ENCODE peak calls at places on chromosome 3, in eight cellular contexts. O is MCF 10A, W is IMR-90, A is CD14-positive monocyte, S is GM12864, L is pancreas, J is GM10248, B is fibroblast of pulmonary artery. F is an unnamed sample.

GRCh38 chr3:197802505-197803459 is 11.7 kb downstream of the LRCH3 start:
- DNase-seq in O (no peak), W (no peak), A (no peak), S (no peak), L (no peak), J (no peak), B (no peak), F (no peak)

GRCh38 chr3:15330031-15330596 is 2.3 kb downstream of the SH3BP5 start:
- DNase-seq in O (peak), W (peak), A (no peak), S (no peak), L (no peak), J (no peak), B (peak), F (peak)

GRCh38 chr3:49265987-49266386 is 11.0 kb downstream of the C3orf62 start:
- DNase-seq in O (no peak), W (no peak), A (no peak), S (no peak), L (no peak), J (no peak), B (no peak), F (no peak)

GRCh38 chr3:20324664-20325478 is 138.9 kb upstream of the SGO1 start:
- DNase-seq in O (peak), W (no peak), A (no peak), S (peak), L (no peak), J (no peak), B (peak), F (peak)

GRCh38 chr3:133476971-133477375 is 77.1 kb downstream of the BFSP2 start:
- DNase-seq in O (no peak), W (no peak), A (no peak), S (no peak), L (no peak), J (no peak), B (no peak), F (no peak)

GRCh38 chr3:23807161-23808015 is 1.6 kb downstream of the UBE2E1 start:
- DNase-seq in O (peak), W (peak), A (no peak), S (no peak), L (no peak), J (peak), B (peak), F (peak)

GRCh38 chr3:155302476-155302875 is 9.0 kb upstream of the STRIT1 start:
- DNase-seq in O (no peak), W (peak), A (no peak), S (no peak), L (no peak), J (no peak), B (peak), F (peak)

GRCh38 chr3:4866841-4867240 is 112.4 kb upstream of the BHLHE40 start:
- DNase-seq in O (peak), W (peak), A (no peak), S (no peak), L (no peak), J (no peak), B (peak), F (peak)

GRCh38 chr3:144189044-144189443 is 217.4 kb downstream of the DIPK2A start:
- DNase-seq in O (no peak), W (peak), A (no peak), S (no peak), L (no peak), J (no peak), B (peak), F (peak)

GRCh38 chr3:9713142-9713541 is 9.5 kb downstream of the CPNE9 start:
- DNase-seq in O (no peak), W (no peak), A (no peak), S (no peak), L (no peak), J (no peak), B (no peak), F (no peak)

GRCh38 chr3:134258761-134259347 is 8.2 kb upstream of the RYK start:
- DNase-seq in O (no peak), W (peak), A (no peak), S (no peak), L (no peak), J (no peak), B (no peak), F (no peak)

GRCh38 chr3:151987893-151988292 is 114.5 kb downstream of the SUCNR1 start:
- DNase-seq in O (no peak), W (no peak), A (no peak), S (no peak), L (no peak), J (no peak), B (no peak), F (no peak)

GRCh38 chr3:71710906-71711494 is 14.2 kb downstream of the EIF4E3 start:
- DNase-seq in O (peak), W (peak), A (no peak), S (peak), L (no peak), J (peak), B (peak), F (peak)

GRCh38 chr3:132418916-132419315 is 1.6 kb downstream of the DNAJC13 start:
- DNase-seq in O (peak), W (no peak), A (no peak), S (no peak), L (no peak), J (no peak), B (peak), F (peak)

GRCh38 chr3:197261164-197261509 is 37.3 kb downstream of the DLG1 start:
- DNase-seq in O (no peak), W (no peak), A (no peak), S (no peak), L (no peak), J (no peak), B (no peak), F (no peak)

GRCh38 chr3:148742127-148742526 is 44.4 kb downstream of the AGTR1 start:
- DNase-seq in O (no peak), W (no peak), A (no peak), S (no peak), L (no peak), J (no peak), B (no peak), F (no peak)

GRCh38 chr3:65344444-65344843 is 656.6 kb upstream of the ADAMTS9 start:
- DNase-seq in O (no peak), W (no peak), A (no peak), S (no peak), L (no peak), J (no peak), B (no peak), F (no peak)

GRCh38 chr3:149042766-149043386 is 43.5 kb downstream of the HLTF start:
- DNase-seq in O (peak), W (peak), A (no peak), S (peak), L (no peak), J (peak), B (peak), F (peak)

GRCh38 chr3:15758297-15758696 is 39.5 kb downstream of the ANKRD28 start:
- DNase-seq in O (no peak), W (no peak), A (no peak), S (no peak), L (no peak), J (no peak), B (no peak), F (no peak)

GRCh38 chr3:171393032-171393744 is 67.0 kb downstream of the TNIK start:
- DNase-seq in O (no peak), W (peak), A (no peak), S (no peak), L (no peak), J (no peak), B (peak), F (peak)

GRCh38 chr3:85304360-85304964 is 345.7 kb downstream of the CADM2 start:
- DNase-seq in O (peak), W (no peak), A (no peak), S (no peak), L (no peak), J (no peak), B (no peak), F (peak)

GRCh38 chr3:110814170-110815007 is 257.2 kb upstream of the NECTIN3 start:
- DNase-seq in O (peak), W (peak), A (no peak), S (peak), L (no peak), J (no peak), B (peak), F (peak)

GRCh38 chr3:23685484-23686258 is 120.1 kb upstream of the UBE2E1 start:
- DNase-seq in O (peak), W (peak), A (peak), S (no peak), L (peak), J (no peak), B (peak), F (peak)

GRCh38 chr3:135083179-135083578 is 288.1 kb downstream of the EPHB1 start:
- DNase-seq in O (no peak), W (no peak), A (no peak), S (no peak), L (no peak), J (no peak), B (no peak), F (no peak)

GRCh38 chr3:42525736-42526345 is 23.4 kb downstream of the VIPR1 start:
- DNase-seq in O (no peak), W (no peak), A (no peak), S (no peak), L (no peak), J (no peak), B (no peak), F (no peak)

DNA sequence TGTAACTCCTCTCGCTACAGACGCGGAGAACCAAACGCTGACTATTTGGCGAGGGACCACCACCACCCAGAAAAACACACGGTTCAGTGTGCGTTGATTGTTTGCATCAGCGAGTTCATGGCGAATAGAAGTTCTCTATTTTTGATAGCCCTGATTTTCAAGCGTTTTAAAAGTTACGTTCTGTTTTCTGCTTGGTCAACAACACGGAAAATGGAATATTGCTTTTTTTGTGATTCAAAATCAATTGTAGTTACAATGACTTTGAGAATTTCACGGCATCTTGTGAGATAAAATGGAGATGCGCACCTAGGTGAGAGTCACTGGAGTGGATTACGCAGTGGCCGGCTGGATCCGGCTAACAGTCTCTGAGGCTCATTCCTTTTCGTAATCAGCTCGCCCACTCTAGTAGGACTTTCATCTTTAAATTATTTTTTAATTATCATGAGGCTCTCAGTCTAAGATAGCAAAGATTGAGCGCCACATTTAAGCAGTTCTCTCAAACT is 54.8 kb downstream of the CCDC54 start:
- DNase-seq in O (peak), W (peak), A (no peak), S (no peak), L (no peak), J (no peak), B (peak), F (no peak)
- TF ChIP-seq CTCF in O (no peak), W (no peak), A (no peak), S (no peak), L (no peak), J (no peak), B (no peak), F (no peak)

GRCh38 chr3:55218577-55218976 is 268.5 kb downstream of the WNT5A start:
- DNase-seq in O (no peak), W (no peak), A (no peak), S (no peak), L (no peak), J (no peak), B (no peak), F (no peak)
- TF ChIP-seq CTCF in O (no peak), W (no peak), A (no peak), S (no peak), L (no peak), J (no peak), B (no peak), F (no peak)

GRCh38 chr3:195556390-195556789 is 13.3 kb upstream of the PPP1R2 start:
- DNase-seq in O (no peak), W (no peak), A (no peak), S (no peak), L (no peak), J (no peak), B (peak), F (no peak)

GRCh38 chr3:195557327-195557726 is 14.2 kb upstream of the PPP1R2 start:
- DNase-seq in O (no peak), W (no peak), A (no peak), S (no peak), L (no peak), J (no peak), B (no peak), F (no peak)

GRCh38 chr3:195555110-195555509 is 12.0 kb upstream of the PPP1R2 start:
- DNase-seq in O (no peak), W (no peak), A (no peak), S (no peak), L (no peak), J (no peak), B (no peak), F (no peak)

GRCh38 chr3:195559723-195560409 is 16.7 kb upstream of the PPP1R2 start:
- DNase-seq in O (no peak), W (no peak), A (no peak), S (no peak), L (no peak), J (no peak), B (no peak), F (no peak)

DNA sequence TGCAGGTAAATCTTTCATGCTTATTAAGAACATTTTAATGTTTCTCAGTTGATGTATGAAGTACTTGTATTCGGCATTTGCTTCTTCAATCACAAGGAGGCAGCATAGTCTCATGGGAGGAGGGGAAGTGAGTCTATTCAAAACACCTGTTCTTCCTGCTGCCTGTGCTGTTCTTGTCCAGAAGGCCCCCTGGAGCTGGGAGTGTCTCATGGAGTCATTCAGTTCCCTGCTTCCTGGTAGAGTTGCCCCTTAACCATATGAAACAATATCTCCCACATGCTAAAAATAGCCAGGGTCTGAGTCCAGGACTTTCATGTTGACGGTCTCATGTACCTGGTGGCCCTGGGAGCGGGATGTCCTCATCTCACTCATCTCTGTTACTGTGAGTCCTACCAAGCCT is 15.5 kb upstream of the PPP1R2 start:
- DNase-seq in O (peak), W (peak), A (no peak), S (no peak), L (no peak), J (peak), B (peak), F (no peak)
- TF ChIP-seq CTCF in O (peak), W (peak), A (no peak), S (peak), L (no peak), J (peak), B (peak), F (peak)

GRCh38 chr3:70065666-70066253 is 66.2 kb downstream of the SAMMSON start:
- DNase-seq in O (peak), W (no peak), A (no peak), S (no peak), L (no peak), J (no peak), B (no peak), F (no peak)
- TF ChIP-seq CTCF in O (no peak), W (no peak), A (no peak), S (peak), L (no peak), J (peak), B (no peak), F (peak)

GRCh38 chr3:113910966-113911365 is 36.8 kb upstream of the ZDHHC23 start:
- DNase-seq in O (no peak), W (peak), A (no peak), S (no peak), L (no peak), J (no peak), B (no peak), F (no peak)

GRCh38 chr3:113914646-113915045 is 33.2 kb upstream of the ZDHHC23 start:
- DNase-seq in O (no peak), W (peak), A (no peak), S (no peak), L (no peak), J (no peak), B (peak), F (peak)

GRCh38 chr3:113908133-113908532 is 39.7 kb upstream of the ZDHHC23 start:
- DNase-seq in O (no peak), W (no peak), A (no peak), S (no peak), L (no peak), J (no peak), B (no peak), F (no peak)

GRCh38 chr3:113912551-113913246 is 35.1 kb upstream of the ZDHHC23 start:
- DNase-seq in O (peak), W (peak), A (no peak), S (peak), L (no peak), J (peak), B (peak), F (peak)
- TF ChIP-seq CTCF in O (peak), W (peak), A (peak), S (peak), L (peak), J (peak), B (peak), F (peak)

DNA sequence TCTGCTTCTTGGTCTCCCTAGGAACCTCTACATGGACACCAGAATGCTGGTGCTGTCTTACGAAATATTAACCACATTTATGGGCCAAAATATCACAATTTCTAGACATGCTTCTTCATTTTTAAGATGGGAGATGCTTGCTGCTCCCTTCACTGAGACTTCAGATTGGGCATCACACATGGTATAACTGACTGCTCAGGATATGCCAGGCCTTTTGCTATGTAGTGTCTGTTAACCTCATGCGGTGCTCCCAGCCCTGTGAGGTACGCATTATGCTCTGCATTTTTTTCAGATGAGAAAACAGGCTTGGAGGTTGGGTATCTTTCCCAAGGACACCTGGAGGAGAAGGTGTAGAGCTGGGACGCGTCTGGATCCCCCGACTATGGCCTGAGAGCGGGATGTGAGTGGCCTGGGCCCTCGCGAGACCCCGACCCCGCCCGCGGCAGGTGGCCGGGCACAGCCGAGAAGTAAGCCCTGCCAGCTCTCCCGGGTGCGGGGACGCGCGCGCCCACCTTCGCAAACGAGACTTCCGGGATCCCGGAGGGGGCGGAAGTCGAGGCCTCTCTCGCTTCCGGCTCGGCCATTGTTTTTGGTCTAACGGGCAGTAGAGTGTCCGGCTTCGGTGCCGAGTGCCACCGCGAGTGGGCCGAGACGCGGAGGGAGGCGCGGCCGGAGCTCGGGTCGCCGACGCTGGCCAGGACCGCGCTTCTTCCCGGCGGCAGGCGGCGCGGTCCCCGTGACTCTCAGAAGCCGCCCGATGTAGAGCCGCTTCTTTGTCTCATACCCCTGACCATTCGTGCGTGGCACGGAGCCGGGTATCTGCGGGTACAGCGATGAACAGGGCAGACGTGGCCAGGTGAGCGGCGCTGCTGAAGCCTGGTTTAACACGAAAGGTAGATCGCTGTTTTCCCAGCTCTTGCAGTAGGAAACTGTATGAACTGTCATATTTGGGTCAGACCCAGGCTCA is at the start of gene ZKSCAN7:
- DNase-seq in O (no peak), W (peak), A (no peak), S (peak), L (peak), J (peak), B (peak), F (peak)
- TF ChIP-seq CTCF in O (no peak), W (peak), A (no peak), S (no peak), L (no peak), J (no peak), B (no peak), F (peak)

DNA sequence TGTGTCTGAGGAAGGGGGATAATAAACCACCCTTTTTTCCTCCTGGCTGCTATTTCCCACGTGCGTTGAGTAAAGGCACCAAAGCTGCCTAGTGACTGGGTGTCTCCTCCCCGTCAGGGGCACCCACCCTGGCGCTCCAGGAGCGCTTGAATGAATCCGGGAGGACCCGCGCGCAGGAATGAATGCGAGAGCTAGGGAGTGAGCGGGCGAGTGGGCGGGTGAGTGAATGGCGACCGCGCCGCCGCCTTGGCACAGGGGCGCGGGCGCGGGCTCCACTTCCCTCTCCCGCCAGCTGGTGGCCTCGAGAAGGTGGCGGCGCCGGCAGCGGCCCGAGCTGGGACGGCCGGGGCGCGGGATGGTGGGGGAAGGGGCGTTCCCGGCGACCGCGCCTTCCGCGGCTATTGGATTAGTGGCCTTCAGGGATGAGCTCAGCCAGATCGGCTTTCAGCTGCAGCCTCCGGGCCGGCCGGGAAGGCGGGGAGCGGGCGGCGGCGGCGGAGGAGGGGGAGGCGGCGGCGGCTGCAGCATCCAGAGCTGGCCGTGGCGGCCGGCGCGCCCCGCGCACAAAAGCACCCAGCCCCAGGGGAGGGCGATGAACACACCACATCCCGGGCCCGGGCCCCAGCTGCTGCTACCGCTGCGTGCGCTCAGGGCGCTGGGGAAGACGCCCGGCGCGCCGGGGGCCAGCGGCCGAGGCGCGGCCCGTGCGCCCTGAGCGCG is at the start of gene SPSB4:
- DNase-seq in O (peak), W (peak), A (no peak), S (no peak), L (peak), J (no peak), B (peak), F (peak)
- TF ChIP-seq CTCF in O (peak), W (peak), A (peak), S (no peak), L (no peak), J (no peak), B (no peak), F (peak)

GRCh38 chr3:179670311-179670710 is 17.5 kb downstream of the USP13 start:
- DNase-seq in O (no peak), W (no peak), A (no peak), S (no peak), L (no peak), J (no peak), B (no peak), F (no peak)

GRCh38 chr3:179666030-179666429 is 13.2 kb downstream of the USP13 start:
- DNase-seq in O (no peak), W (no peak), A (no peak), S (no peak), L (no peak), J (no peak), B (no peak), F (no peak)

GRCh38 chr3:179668429-179668828 is 15.6 kb downstream of the USP13 start:
- DNase-seq in O (no peak), W (no peak), A (no peak), S (no peak), L (no peak), J (no peak), B (no peak), F (no peak)

GRCh38 chr3:179663093-179663492 is 10.3 kb downstream of the USP13 start:
- DNase-seq in O (no peak), W (no peak), A (no peak), S (no peak), L (no peak), J (no peak), B (no peak), F (no peak)

GRCh38 chr3:179666436-179667035 is 13.7 kb downstream of the USP13 start:
- DNase-seq in O (peak), W (no peak), A (no peak), S (no peak), L (peak), J (no peak), B (peak), F (peak)
- TF ChIP-seq CTCF in O (no peak), W (no peak), A (no peak), S (no peak), L (no peak), J (no peak), B (no peak), F (peak)